ENCODE peak calls at places on chromosomes 12 and 14, in eight cellular contexts. H is GOT3; I is NCI-H1930; E is activated CD8-positive, alpha-beta memory T cell treated with anti-CD3 and anti-CD28 coated beads for 4 hours; A is left cardiac atrium; T is CD4-positive, CD25-positive, alpha-beta regulatory T cell; X is LoVo; P is GM12891. M is an unnamed sample.
A peak's percentile ranks its signal among the peaks of the same experiment; 100 is the strongest.

GRCh38 chr12:45988259-45988658 is 2.1 kb downstream of the SCAF11 start:
- DNase-seq in H (no peak), I (no peak), E (no peak), A (no peak), T (no peak), X (no peak), P (no peak), M (no peak)

GRCh38 chr12:64427988-64428387 is 23.8 kb downstream of the XPOT start:
- DNase-seq in H (no peak), I (no peak), E (no peak), A (no peak), T (no peak), X (no peak), P (no peak), M (no peak)

GRCh38 chr14:32809255-32809654 is 129.4 kb upstream of the NPAS3 start:
- DNase-seq in H (no peak), I (no peak), E (no peak), A (no peak), T (no peak), X (no peak), P (no peak), M (no peak)

GRCh38 chr14:54814076-54814475 is 88.5 kb downstream of the GCH1 start:
- DNase-seq in H (no peak), I (no peak), E (no peak), A (no peak), T (no peak), X (no peak), P (no peak), M (no peak)

GRCh38 chr12:48336066-48336465 is 14.7 kb downstream of the ZNF641 start:
- DNase-seq in H (no peak), I (no peak), E (no peak), A (no peak), T (no peak), X (no peak), P (no peak), M (no peak)

GRCh38 chr14:70192915-70193314 is 4.2 kb upstream of the SLC8A3 start:
- DNase-seq in H (no peak), I (no peak), E (no peak), A (no peak), T (no peak), X (no peak), P (no peak), M (no peak)

GRCh38 chr14:39972704-39973103 is 540.5 kb upstream of the FBXO33 start:
- DNase-seq in H (no peak), I (no peak), E (no peak), A (no peak), T (no peak), X (no peak), P (no peak), M (no peak)

GRCh38 chr12:120791669-120792176 is 66.1 kb downstream of the ACADS start:
- DNase-seq in H (no peak), I (no peak), E (no peak), A (no peak), T (no peak), X (no peak), P (no peak), M (no peak)

GRCh38 chr12:97912943-97913342 is 450.3 kb downstream of the RMST start:
- DNase-seq in H (no peak), I (no peak), E (no peak), A (peak; percentile 30), T (no peak), X (peak; percentile 29), P (no peak), M (no peak)

GRCh38 chr12:6374781-6375150 is 597 bp downstream of the SCNN1A start:
- DNase-seq in H (no peak), I (no peak), E (no peak), A (peak; percentile 18), T (no peak), X (no peak), P (no peak), M (no peak)

GRCh38 chr14:57749267-57749666 is 116.6 kb downstream of the SLC35F4 start:
- DNase-seq in H (no peak), I (no peak), E (no peak), A (no peak), T (no peak), X (no peak), P (no peak), M (no peak)

GRCh38 chr12:47280543-47281330 is 201.0 kb upstream of the AMIGO2 start:
- DNase-seq in H (no peak), I (no peak), E (no peak), A (no peak), T (no peak), X (peak; percentile 67), P (no peak), M (no peak)

GRCh38 chr12:111557271-111558106 is 41.6 kb downstream of the ATXN2 start:
- DNase-seq in H (no peak), I (no peak), E (no peak), A (no peak), T (no peak), X (no peak), P (no peak), M (no peak)

GRCh38 chr12:47752552-47752951 is 6.1 kb downstream of the RAPGEF3 start:
- DNase-seq in H (no peak), I (no peak), E (no peak), A (no peak), T (no peak), X (no peak), P (no peak), M (no peak)

GRCh38 chr14:74973003-74973614 is 17.7 kb upstream of the PGF start:
- DNase-seq in H (no peak), I (no peak), E (no peak), A (peak; percentile 84), T (no peak), X (no peak), P (peak; percentile 67), M (peak; percentile 7)

GRCh38 chr12:64675795-64676194 is 65.5 kb downstream of the RASSF3 start:
- DNase-seq in H (no peak), I (no peak), E (no peak), A (peak; percentile 70), T (no peak), X (peak; percentile 86), P (no peak), M (no peak)

GRCh38 chr12:11633968-11634367 is 15.5 kb upstream of the ETV6 start:
- DNase-seq in H (no peak), I (no peak), E (no peak), A (no peak), T (no peak), X (no peak), P (no peak), M (no peak)

M was measured in MM.1S.